ENCODE peak calls at places on chromosome 15, in nine cellular contexts. T is NCI-H1105 treated with DMSO at 0.1 percent for 48 hours; G is iPS-NIHi11; Q is amniotic stem cell; I is SW480; L is uterus; V is HT1080; Y is ELR; R is stimulated activated naive CD8-positive, alpha-beta T cell treated with anti-CD3 and anti-CD28 coated beads, Interleukin-15, Interleukin-2, amounts not matched to agents 100 U/mL and 50 U/mL, for 24 hours. H is an unnamed sample.

GRCh38 chr15:77029166-77030041 is 34.5 kb downstream of the PSTPIP1 start:
- DNase-seq in T (no peak), Y (no peak), R (peak; percentile 4), Q (no peak), V (no peak), G (no peak), L (no peak), I (no peak), H (no peak)

GRCh38 chr15:70617911-70618287 is 145.5 kb downstream of the UACA start:
- DNase-seq in R (no peak), Y (no peak), G (no peak), T (no peak), L (no peak), Q (no peak), V (no peak), I (no peak), H (no peak)

GRCh38 chr15:96977886-96978285 is 647.4 kb downstream of the NR2F2 start:
- DNase-seq in R (no peak), G (no peak), Y (no peak), V (no peak), T (no peak), L (no peak), I (no peak), Q (no peak), H (no peak)

GRCh38 chr15:34213690-34214089 is 3.8 kb upstream of the KATNBL1 start:
- DNase-seq in V (no peak), G (no peak), L (no peak), I (no peak), Y (peak; percentile 30), Q (no peak), T (no peak), R (no peak), H (no peak)

GRCh38 chr15:40338921-40339620 is 1.7 kb downstream of the CCDC9B start:
- DNase-seq in L (peak; percentile 56), Y (peak; percentile 99), T (no peak), R (no peak), G (peak; percentile 28), V (peak; percentile 98), I (peak; percentile 91), Q (peak; percentile 74), H (peak; percentile 99)

GRCh38 chr15:99511865-99512632 is 53.7 kb upstream of the MEF2A start:
- DNase-seq in T (no peak), L (no peak), R (no peak), Y (no peak), G (no peak), I (no peak), V (no peak), Q (no peak), H (no peak)

GRCh38 chr15:72281713-72282112 is 9.4 kb upstream of the PARP6 start:
- DNase-seq in Q (no peak), Y (peak; percentile 41), V (peak; percentile 47), G (no peak), I (no peak), T (no peak), R (no peak), L (no peak), H (no peak)

GRCh38 chr15:49720221-49720620 is 99.4 kb downstream of the DTWD1 start:
- DNase-seq in T (no peak), L (no peak), Q (no peak), V (no peak), Y (no peak), G (no peak), I (no peak), R (no peak), H (no peak)

GRCh38 chr15:101489633-101490407 is at the start of gene PCSK6:
- DNase-seq in L (no peak), I (no peak), Q (no peak), V (no peak), R (no peak), T (peak; percentile 32), Y (no peak), G (peak; percentile 86), H (no peak)

GRCh38 chr15:100338971-100339444 is 2.8 kb downstream of the ADAMTS17 start:
- DNase-seq in V (peak; percentile 34), L (peak; percentile 71), G (peak; percentile 61), T (peak; percentile 6), Y (peak; percentile 49), Q (no peak), I (peak; percentile 81), R (peak; percentile 53), H (peak; percentile 88)

GRCh38 chr15:45606413-45606812 is 19.2 kb downstream of the BLOC1S6 start:
- DNase-seq in V (no peak), T (no peak), G (no peak), R (no peak), Q (no peak), I (no peak), Y (no peak), L (no peak), H (no peak)

GRCh38 chr15:94670436-94671034 is 439.2 kb downstream of the MCTP2 start:
- DNase-seq in G (peak; percentile 50), V (peak; percentile 37), Y (peak; percentile 27), I (peak; percentile 61), L (no peak), Q (peak; percentile 4), T (peak; percentile 38), R (no peak), H (peak; percentile 60)

GRCh38 chr15:31306426-31307269 is 20.0 kb upstream of the KLF13 start:
- DNase-seq in T (peak; percentile 73), I (peak; percentile 83), Y (no peak), G (peak; percentile 86), Q (no peak), R (no peak), V (no peak), L (no peak), H (no peak)

GRCh38 chr15:94162946-94163345 is 68.4 kb upstream of the MCTP2 start:
- DNase-seq in G (no peak), R (no peak), T (no peak), I (no peak), L (no peak), Y (no peak), V (no peak), Q (no peak), H (no peak)

GRCh38 chr15:70582143-70582945 is 181.0 kb downstream of the UACA start:
- DNase-seq in R (no peak), L (no peak), I (no peak), V (no peak), T (no peak), Y (no peak), G (no peak), Q (no peak), H (peak; percentile 12)

GRCh38 chr15:24734391-24734790 is 58.8 kb downstream of the NPAP1 start:
- DNase-seq in L (no peak), I (no peak), T (no peak), G (no peak), Q (no peak), R (no peak), Y (no peak), V (no peak), H (peak; percentile 25)

GRCh38 chr15:23855260-23855659 is 168.2 kb upstream of the NDN start:
- DNase-seq in L (no peak), T (no peak), V (no peak), Y (no peak), Q (no peak), G (no peak), I (no peak), R (no peak), H (no peak)

GRCh38 chr15:35118987-35119386 is 33.9 kb upstream of the NANOGP8 start:
- DNase-seq in G (no peak), T (no peak), R (no peak), I (no peak), L (no peak), Q (no peak), Y (no peak), V (no peak), H (no peak)

GRCh38 chr15:47834093-47834492 is 116.8 kb downstream of the SEMA6D start:
- DNase-seq in R (no peak), L (no peak), T (no peak), Y (no peak), I (no peak), V (no peak), Q (no peak), G (no peak), H (no peak)

GRCh38 chr15:57327985-57328471 is 48.3 kb upstream of the CGNL1 start:
- DNase-seq in T (no peak), G (no peak), I (no peak), L (peak; percentile 45), R (no peak), Y (peak; percentile 100), Q (peak; percentile 89), V (peak; percentile 92), H (no peak)

GRCh38 chr15:59222906-59223579 is 16.4 kb downstream of the LDHAL6B start:
- DNase-seq in G (no peak), I (no peak), R (no peak), T (peak; percentile 42), Q (no peak), V (no peak), L (no peak), Y (no peak), H (no peak)

GRCh38 chr15:43872416-43873020 is 45.7 kb downstream of the WDR76 start:
- DNase-seq in I (peak; percentile 33), Q (peak; percentile 65), L (no peak), T (peak; percentile 19), Y (peak; percentile 73), V (peak; percentile 40), R (peak; percentile 12), G (peak; percentile 79), H (peak; percentile 73)

GRCh38 chr15:91783451-91783850 is 70.1 kb upstream of the SLCO3A1 start:
- DNase-seq in T (no peak), V (no peak), G (no peak), Y (no peak), I (no peak), L (no peak), Q (no peak), R (no peak), H (no peak)

GRCh38 chr15:75647370-75648155 is at the start of gene SNX33:
- DNase-seq in R (peak; percentile 73), V (peak; percentile 80), Q (peak; percentile 72), L (peak; percentile 85), T (peak; percentile 3), I (peak; percentile 60), G (peak; percentile 93), Y (peak; percentile 79), H (peak; percentile 77)

GRCh38 chr15:41660235-41661077 is at the start of gene MGA:
- DNase-seq in V (peak; percentile 80), Q (peak; percentile 74), G (peak; percentile 94), L (peak; percentile 90), Y (peak; percentile 94), T (peak; percentile 65), R (peak; percentile 90), I (peak; percentile 39), H (peak; percentile 94)

GRCh38 chr15:101045236-101045646 is 126.1 kb downstream of the LRRK1 start:
- DNase-seq in T (no peak), V (no peak), R (no peak), L (peak; percentile 36), I (no peak), Q (no peak), G (no peak), Y (no peak), H (no peak)

GRCh38 chr15:40345867-40346578 is 4.8 kb upstream of the PHGR1 start:
- DNase-seq in Y (no peak), L (no peak), T (no peak), G (no peak), Q (no peak), R (no peak), I (no peak), V (no peak), H (no peak)

GRCh38 chr15:68596691-68597090 is 17.9 kb downstream of the CORO2B start:
- DNase-seq in Y (no peak), V (no peak), R (no peak), Q (no peak), G (no peak), L (no peak), T (no peak), I (no peak), H (no peak)